ENCODE peak calls at places on chromosomes 2 and 18, in six cellular contexts. L is astrocyte of the spinal cord; K is astrocyte of the cerebellum; I is endodermal cell; Z is CD4-positive, CD25-positive, alpha-beta regulatory T cell; P is AG09309. W is an unnamed sample.

GRCh38 chr2:160927335-160927734 is 232.9 kb upstream of the TANK start:
- DNase-seq in P (no peak), L (no peak), K (no peak), I (no peak), Z (no peak), W (no peak)

GRCh38 chr2:109375131-109375561 is 238.6 kb downstream of the SEPTIN10 start:
- DNase-seq in L (no peak), I (peak), P (no peak), Z (no peak), K (no peak), W (no peak)

GRCh38 chr18:48874701-48875162 is 76.0 kb downstream of the SMAD7 start:
- DNase-seq in K (no peak), Z (no peak), P (no peak), I (no peak), L (no peak), W (no peak)

GRCh38 chr2:191318729-191319078 is 73.5 kb downstream of the MYO1B start:
- DNase-seq in Z (no peak), L (peak), P (no peak), K (peak), I (peak), W (peak)

GRCh38 chr18:49006641-49007136 is 55.9 kb upstream of the SMAD7 start:
- DNase-seq in P (no peak), L (peak), K (no peak), Z (peak), I (no peak), W (peak)

GRCh38 chr2:178677599-178677998 is 129.6 kb downstream of the TTN start:
- DNase-seq in I (no peak), Z (no peak), L (no peak), K (no peak), P (no peak), W (no peak)

GRCh38 chr2:84969511-84970265 is 1.3 kb upstream of the KCMF1 start:
- DNase-seq in I (no peak), Z (peak), P (no peak), L (peak), K (no peak), W (no peak)

GRCh38 chr2:146701183-146701582 is 1143.6 kb upstream of the ACVR2A start:
- DNase-seq in L (no peak), I (peak), K (no peak), P (no peak), Z (no peak), W (no peak)

GRCh38 chr2:233029321-233029720 is 3.2 kb upstream of the NEU2 start:
- DNase-seq in Z (no peak), L (no peak), I (no peak), P (peak), K (no peak), W (peak)

GRCh38 chr2:217712431-217712830 is 290.4 kb downstream of the TNS1 start:
- DNase-seq in L (no peak), K (no peak), Z (no peak), I (peak), P (no peak), W (no peak)

GRCh38 chr2:238107525-238108422 is 7.6 kb downstream of the ESPNL start:
- DNase-seq in P (no peak), Z (no peak), K (no peak), I (peak), L (no peak), W (no peak)

GRCh38 chr2:70979626-70980025 is 1.2 kb downstream of the ANKRD53 start:
- DNase-seq in K (no peak), L (no peak), Z (no peak), P (no peak), I (peak), W (no peak)

GRCh38 chr2:28392297-28393114 is at the start of gene FOSL2:
- DNase-seq in K (peak), P (peak), Z (peak), I (peak), L (peak), W (peak)

GRCh38 chr2:220309215-220309614 is 681.8 kb downstream of the SLC4A3 start:
- DNase-seq in P (no peak), I (no peak), L (no peak), K (no peak), Z (no peak), W (no peak)

GRCh38 chr2:232584238-232584637 is 33.7 kb downstream of the EIF4E2 start:
- DNase-seq in I (no peak), P (no peak), K (no peak), L (no peak), Z (no peak), W (no peak)

GRCh38 chr2:42865884-42866861 is 73.8 kb upstream of the HAAO start:
- DNase-seq in Z (no peak), I (no peak), K (no peak), P (no peak), L (no peak), W (no peak)

GRCh38 chr2:224009605-224010330 is 29.3 kb downstream of the SERPINE2 start:
- DNase-seq in I (no peak), P (no peak), Z (peak), L (peak), K (peak), W (peak)

GRCh38 chr2:113263546-113263945 is 15.2 kb downstream of the PAX8 start:
- DNase-seq in Z (no peak), I (no peak), P (no peak), K (no peak), L (no peak), W (no peak)

GRCh38 chr2:88099798-88100488 is 27.9 kb downstream of the FABP1 start:
- DNase-seq in P (no peak), Z (no peak), L (no peak), K (no peak), I (peak), W (peak)

GRCh38 chr18:3083776-3084175 is 70.8 kb upstream of the LPIN2 start:
- DNase-seq in I (no peak), K (no peak), P (no peak), L (no peak), Z (no peak), W (no peak)

GRCh38 chr18:44546954-44547353 is 133.7 kb upstream of the SETBP1 start:
- DNase-seq in L (no peak), Z (no peak), P (no peak), K (no peak), I (no peak), W (no peak)

GRCh38 chr2:143939976-143940375 is 579.9 kb downstream of the ZEB2 start:
- DNase-seq in Z (no peak), P (no peak), K (peak), I (no peak), L (peak), W (peak)

GRCh38 chr2:240626531-240627300 is 1.4 kb downstream of the GPR35 start:
- DNase-seq in Z (no peak), K (no peak), L (no peak), P (no peak), I (peak), W (no peak)

GRCh38 chr2:43142921-43143438 is 83.4 kb downstream of the ZFP36L2 start:
- DNase-seq in L (no peak), I (no peak), P (no peak), Z (peak), K (no peak), W (no peak)

GRCh38 chr2:223797073-223797472 is 40.3 kb downstream of the AP1S3 start:
- DNase-seq in P (no peak), I (no peak), K (peak), L (peak), Z (no peak), W (peak)

GRCh38 chr2:101252408-101253012 is at the start of gene CNOT11:
- DNase-seq in P (peak), Z (peak), K (peak), L (peak), I (peak), W (peak)

GRCh38 chr2:20916604-20917286 is 93.8 kb upstream of the LDAH start:
- DNase-seq in P (no peak), Z (no peak), L (no peak), I (peak), K (no peak), W (peak)

GRCh38 chr18:58580623-58581022 is 48.3 kb downstream of the ALPK2 start:
- DNase-seq in L (peak), Z (no peak), K (peak), P (peak), I (peak), W (no peak)

GRCh38 chr2:179037807-179038206 is 12.1 kb downstream of the CCDC141 start:
- DNase-seq in I (no peak), L (no peak), K (no peak), P (no peak), Z (no peak), W (no peak)

GRCh38 chr2:131426727-131427126 is 49.2 kb upstream of the TUBA3D start:
- DNase-seq in P (no peak), K (no peak), Z (no peak), L (no peak), I (no peak), W (no peak)

GRCh38 chr2:14827226-14828023 is 194.9 kb downstream of the LRATD1 start:
- DNase-seq in I (no peak), Z (no peak), K (no peak), P (no peak), L (peak), W (no peak)

GRCh38 chr18:43596106-43596712 is 318.9 kb upstream of the SYT4 start:
- DNase-seq in P (no peak), K (peak), I (no peak), Z (peak), L (peak), W (no peak)

GRCh38 chr18:47881752-47882455 is 48.6 kb downstream of the SMAD2 start:
- DNase-seq in K (peak), I (no peak), Z (no peak), P (no peak), L (peak), W (peak)

GRCh38 chr18:50194623-50195532 is at the start of gene MYO5B:
- DNase-seq in I (peak), L (no peak), P (no peak), K (no peak), Z (peak), W (peak)
- H3K4me3 ChIP-seq in I (peak), L (no peak), P (no peak), K (peak), Z (no peak), W (peak)

GRCh38 chr2:207978177-207978576 is 47.1 kb downstream of the PLEKHM3 start:
- DNase-seq in Z (no peak), L (no peak), I (no peak), P (no peak), K (no peak), W (no peak)

GRCh38 chr2:207987025-207987716 is 38.2 kb downstream of the PLEKHM3 start:
- DNase-seq in Z (peak), I (no peak), L (no peak), K (no peak), P (no peak), W (no peak)

GRCh38 chr2:207984765-207985480 is 40.4 kb downstream of the PLEKHM3 start:
- DNase-seq in Z (no peak), I (no peak), P (no peak), K (no peak), L (no peak), W (no peak)

GRCh38 chr2:207983654-207984053 is 41.7 kb downstream of the PLEKHM3 start:
- DNase-seq in I (no peak), P (no peak), K (no peak), L (no peak), Z (no peak), W (no peak)
- H3K4me3 ChIP-seq in I (no peak), P (no peak), K (no peak), L (no peak), Z (no peak), W (no peak)

GRCh38 chr2:148875387-148876051 is 492 bp downstream of the KIF5C start:
- DNase-seq in K (no peak), P (no peak), L (no peak), Z (no peak), I (peak), W (peak)
- H3K4me3 ChIP-seq in K (peak), P (no peak), L (peak), Z (no peak), I (peak), W (no peak)

GRCh38 chr2:200773083-200773482 is 38.6 kb upstream of the BZW1 start:
- DNase-seq in P (no peak), Z (no peak), L (no peak), K (no peak), I (no peak), W (no peak)
- H3K4me3 ChIP-seq in P (no peak), Z (no peak), L (no peak), K (no peak), I (no peak), W (no peak)